ENCODE peak calls at places on chromosomes 3 and 15, in eight cellular contexts. M is NCI-H1092; V is NCI-H1105 treated with DMSO at 0.1 percent for 48 hours; R is activated T-cell treated with anti-CD3 and anti-CD28 coated beads, Interleukin-2, amount 50 U/mL, for 72 hours; P is GM23248; B is activated CD8-positive, alpha-beta memory T cell treated with anti-CD3 and anti-CD28 coated beads for 48 hours; O is left cardiac atrium; D is stimulated activated CD8-positive, alpha-beta memory T cell treated with anti-CD3 and anti-CD28 coated beads, Interleukin-7, amount 100 ng/mL, for 1 hour. Y is an unnamed sample.

GRCh38 chr3:107430214-107431047 is 53.2 kb downstream of the CCDC54 start:
- DNase-seq in M (no peak), V (no peak), R (peak; percentile 12), P (peak; percentile 59), B (no peak), O (peak; percentile 24), D (no peak), Y (peak; percentile 38)

GRCh38 chr3:156382458-156383346 is 172.2 kb downstream of the SSR3 start:
- DNase-seq in M (no peak), V (peak; percentile 25), R (peak; percentile 14), P (peak; percentile 51), B (no peak), O (no peak), D (no peak), Y (peak; percentile 56)

GRCh38 chr15:61871926-61872522 is 188.2 kb downstream of the VPS13C start:
- DNase-seq in M (no peak), V (peak; percentile 70), R (no peak), P (peak; percentile 48), B (no peak), O (no peak), D (no peak), Y (peak; percentile 25)

GRCh38 chr3:73577704-73578103 is 47.0 kb downstream of the PDZRN3 start:
- DNase-seq in M (no peak), V (no peak), R (no peak), P (no peak), B (no peak), O (no peak), D (no peak), Y (no peak)

GRCh38 chr3:10447110-10447509 is 58.3 kb downstream of the ATP2B2 start:
- DNase-seq in M (no peak), V (no peak), R (no peak), P (no peak), B (no peak), O (no peak), D (no peak), Y (no peak)

GRCh38 chr15:44195151-44195740 is at the start of gene FRMD5:
- DNase-seq in M (peak; percentile 93), V (peak; percentile 94), R (peak; percentile 92), P (peak; percentile 94), B (peak; percentile 72), O (peak; percentile 87), D (peak; percentile 75), Y (peak; percentile 91)

GRCh38 chr3:196620228-196620627 is 19.3 kb upstream of the NRROS start:
- DNase-seq in M (no peak), V (no peak), R (peak; percentile 60), P (peak; percentile 33), B (no peak), O (peak; percentile 54), D (no peak), Y (peak; percentile 34)

GRCh38 chr3:78281381-78281780 is 1241.5 kb downstream of the ROBO2 start:
- DNase-seq in M (no peak), V (no peak), R (no peak), P (no peak), B (no peak), O (peak; percentile 14), D (no peak), Y (no peak)

GRCh38 chr15:86061581-86061980 is 18.1 kb upstream of the AGBL1 start:
- DNase-seq in M (no peak), V (no peak), R (no peak), P (no peak), B (no peak), O (no peak), D (no peak), Y (no peak)

GRCh38 chr3:52054689-52055511 is 1.5 kb downstream of the DUSP7 start:
- DNase-seq in M (no peak), V (no peak), R (peak; percentile 20), P (peak; percentile 57), B (no peak), O (no peak), D (no peak), Y (no peak)

Y was measured in M059J.